ENCODE peak calls at places on chromosomes 7 and 10, in six cellular contexts. H, P, K, C, R and L are unnamed samples.

GRCh38 chr10:1187151-1187854 is 131.1 kb downstream of the WDR37 start:
- DNase-seq in R (no peak), P (no peak), C (no peak), H (no peak), K (no peak), L (no peak)

GRCh38 chr10:84008878-84009277 is 130.4 kb upstream of the GHITM start:
- DNase-seq in C (peak), H (no peak), K (no peak), P (no peak), R (peak), L (no peak)

GRCh38 chr10:117788911-117789310 is 246.4 kb downstream of the EMX2 start:
- DNase-seq in R (no peak), P (no peak), K (no peak), C (no peak), H (no peak), L (peak)

GRCh38 chr7:92705831-92706230 is 115.6 kb upstream of the FAM133B start:
- DNase-seq in H (no peak), C (no peak), K (no peak), P (no peak), R (no peak), L (no peak)

GRCh38 chr7:16616542-16616941 is 29.0 kb downstream of the ANKMY2 start:
- DNase-seq in H (no peak), P (no peak), R (no peak), C (no peak), K (no peak), L (no peak)

GRCh38 chr10:25114036-25114411 is 60.8 kb upstream of the GPR158 start:
- DNase-seq in K (no peak), R (no peak), H (no peak), C (no peak), P (no peak), L (no peak)

GRCh38 chr7:143456992-143457793 is 13.9 kb downstream of the TAS2R60 start:
- DNase-seq in P (no peak), H (no peak), R (no peak), C (no peak), K (no peak), L (no peak)

GRCh38 chr7:19915596-19915995 is 142.2 kb upstream of the TMEM196 start:
- DNase-seq in P (no peak), C (no peak), R (no peak), K (no peak), H (no peak), L (no peak)

GRCh38 chr10:24971374-24971773 is 19.0 kb upstream of the PRTFDC1 start:
- DNase-seq in P (no peak), R (no peak), K (no peak), C (no peak), H (no peak), L (no peak)

GRCh38 chr7:151756076-151756731 is 120.7 kb downstream of the PRKAG2 start:
- DNase-seq in K (no peak), P (no peak), R (no peak), H (peak), C (peak), L (no peak)

GRCh38 chr10:129704786-129705525 is 237.9 kb downstream of the MGMT start:
- DNase-seq in C (no peak), K (no peak), H (no peak), P (no peak), R (no peak), L (no peak)

GRCh38 chr10:48460148-48460545 is 144.7 kb downstream of the ARHGAP22 start:
- DNase-seq in P (no peak), R (no peak), K (no peak), C (no peak), H (no peak), L (no peak)

GRCh38 chr7:138001529-138002095 is at the start of gene CREB3L2:
- DNase-seq in R (peak), H (peak), P (no peak), C (peak), K (peak), L (peak)

GRCh38 chr10:56449770-56450169 is 88.7 kb upstream of the ZWINT start:
- DNase-seq in P (no peak), K (no peak), C (no peak), R (no peak), H (no peak), L (no peak)

GRCh38 chr7:100799037-100799896 is 28.1 kb downstream of the EPHB4 start:
- DNase-seq in K (peak), P (no peak), C (peak), R (peak), H (peak), L (peak)

GRCh38 chr10:89404082-89404481 is 10.3 kb upstream of the IFIT5 start:
- DNase-seq in P (no peak), R (no peak), H (no peak), K (no peak), C (no peak), L (no peak)

GRCh38 chr7:120695848-120696247 is 162.1 kb downstream of the TSPAN12 start:
- DNase-seq in C (no peak), R (no peak), P (no peak), H (no peak), K (no peak), L (no peak)

GRCh38 chr10:114544045-114544659 is 113.9 kb downstream of the ABLIM1 start:
- DNase-seq in H (no peak), P (no peak), R (no peak), K (no peak), C (peak), L (no peak)

GRCh38 chr10:48609441-48609840 is 4.6 kb upstream of the ARHGAP22 start:
- DNase-seq in K (no peak), P (no peak), C (no peak), H (no peak), R (no peak), L (no peak)

GRCh38 chr10:13893926-13894325 is 307.2 kb downstream of the PRPF18 start:
- DNase-seq in C (no peak), P (no peak), K (no peak), H (peak), R (no peak), L (no peak)

GRCh38 chr10:84493951-84494848 is 165.8 kb downstream of the CCSER2 start:
- DNase-seq in H (peak), C (no peak), P (no peak), K (no peak), R (peak), L (peak)

GRCh38 chr7:1225462-1226154 is 7.1 kb upstream of the UNCX start:
- DNase-seq in H (no peak), R (no peak), P (no peak), C (no peak), K (no peak), L (no peak)

GRCh38 chr7:158431941-158432347 is 155.7 kb downstream of the PTPRN2 start:
- DNase-seq in P (peak), C (peak), R (peak), K (peak), H (peak), L (peak)

GRCh38 chr10:32139223-32140073 is 83.2 kb upstream of the KIF5B start:
- DNase-seq in C (peak), K (peak), P (peak), R (peak), H (peak), L (peak)

GRCh38 chr10:114634607-114634974 is 23.5 kb downstream of the ABLIM1 start:
- DNase-seq in K (peak), R (peak), H (peak), C (no peak), P (peak), L (peak)

GRCh38 chr10:80133221-80133620 is 691 bp downstream of the PLAC9 start:
- DNase-seq in C (no peak), P (no peak), K (peak), H (no peak), R (no peak), L (peak)

GRCh38 chr7:115825736-115826135 is 204.8 kb downstream of the TFEC start:
- DNase-seq in R (no peak), C (no peak), H (peak), P (no peak), K (no peak), L (no peak)

GRCh38 chr10:32204606-32205005 is 142.4 kb downstream of the EPC1 start:
- DNase-seq in H (no peak), R (no peak), P (no peak), K (no peak), C (no peak), L (no peak)

GRCh38 chr7:81234896-81235295 is 316.0 kb upstream of the SEMA3C start:
- DNase-seq in P (no peak), C (no peak), H (no peak), R (no peak), K (no peak), L (no peak)

GRCh38 chr7:25617219-25617618 is 388.9 kb upstream of the NPVF start:
- DNase-seq in C (no peak), K (no peak), H (no peak), R (no peak), P (no peak), L (no peak)

GRCh38 chr7:15459018-15459621 is 102.7 kb downstream of the AGMO start:
- DNase-seq in H (peak), C (no peak), K (no peak), R (no peak), P (no peak), L (no peak)

GRCh38 chr7:127922661-127923060 is 108.6 kb downstream of the LRRC4 start:
- DNase-seq in R (no peak), H (no peak), C (no peak), K (no peak), P (no peak), L (no peak)
- H3K4me3 ChIP-seq in R (no peak), H (no peak), C (no peak), K (no peak), P (no peak), L (no peak)

GRCh38 chr10:54869022-54869421 is 68.0 kb upstream of the PCDH15 start:
- DNase-seq in R (no peak), K (no peak), P (no peak), H (no peak), C (no peak), L (no peak)

GRCh38 chr10:54866666-54867065 is 65.6 kb upstream of the PCDH15 start:
- DNase-seq in P (no peak), C (no peak), H (no peak), K (no peak), R (no peak), L (no peak)
- TF ChIP-seq CTCF in P (no peak), C (no peak), H (no peak), K (no peak), R (no peak), L (no peak)

GRCh38 chr7:130943336-130943901 is 209.4 kb upstream of the KLF14 start:
- DNase-seq in H (peak), R (peak), K (no peak), C (no peak), P (no peak), L (no peak)

GRCh38 chr7:130940907-130941306 is 206.9 kb upstream of the KLF14 start:
- DNase-seq in H (no peak), C (no peak), R (no peak), K (no peak), P (no peak), L (no peak)

GRCh38 chr7:130942211-130942964 is 208.4 kb upstream of the KLF14 start:
- DNase-seq in P (no peak), R (peak), C (peak), H (no peak), K (no peak), L (no peak)

GRCh38 chr7:130940326-130940725 is 206.3 kb upstream of the KLF14 start:
- DNase-seq in K (no peak), P (no peak), R (no peak), C (no peak), H (no peak), L (no peak)

GRCh38 chr7:130941322-130942210 is 207.6 kb upstream of the KLF14 start:
- DNase-seq in P (no peak), C (peak), K (peak), H (peak), R (peak), L (peak)
- H3K4me3 ChIP-seq in P (peak), C (peak), K (peak), H (peak), R (peak), L (no peak)

GRCh38 chr10:27240212-27240890 is at the start of gene ACBD5:
- DNase-seq in R (peak), P (peak), C (peak), H (peak), K (peak), L (peak)
- TF ChIP-seq CTCF in R (no peak), P (no peak), C (no peak), H (no peak), K (peak), L (no peak)

DNA sequence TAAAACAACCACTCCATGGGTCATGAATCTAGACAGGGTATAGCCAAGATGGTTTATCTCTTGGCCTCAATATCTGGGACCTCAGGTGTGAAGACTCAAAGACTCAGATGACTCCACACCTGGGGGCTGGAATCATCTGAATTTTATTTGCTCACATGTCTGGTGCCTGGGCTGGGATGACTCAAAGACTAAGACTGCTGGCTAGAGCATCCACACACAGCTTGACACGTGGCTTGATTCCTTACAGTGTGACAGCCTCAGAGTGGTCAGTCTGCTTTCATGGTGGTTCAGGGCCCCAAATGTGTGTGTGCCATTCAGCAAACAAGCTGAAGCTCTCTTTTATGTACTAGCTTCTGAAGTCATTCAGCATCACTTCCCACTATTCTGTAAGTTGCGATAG is 333.7 kb downstream of the RNLS start:
- DNase-seq in C (no peak), P (no peak), R (peak), H (peak), K (no peak), L (no peak)
- H3K4me3 ChIP-seq in C (no peak), P (no peak), R (no peak), H (no peak), K (no peak), L (no peak)